ENCODE peak calls at places on chromosome 13, in nine cellular contexts. O, T, Y, M, B, I, U, Z and S are unnamed samples.

GRCh38 chr13:35157143-35157755 is 215.2 kb downstream of the NBEA start:
- DNase-seq in M (peak), O (no peak), Z (no peak), B (peak), Y (peak), U (no peak), I (no peak), T (no peak), S (no peak)

GRCh38 chr13:52454459-52454824 is 836 bp upstream of the CKAP2 start:
- DNase-seq in Y (no peak), M (peak), Z (no peak), O (no peak), T (no peak), U (no peak), B (no peak), I (no peak), S (no peak)

GRCh38 chr13:84925443-84925842 is 873.8 kb downstream of the SLITRK6 start:
- DNase-seq in U (no peak), I (no peak), T (no peak), Z (no peak), M (no peak), B (no peak), Y (no peak), O (no peak), S (peak)

GRCh38 chr13:21573920-21574712 is 29.9 kb downstream of the MICU2 start:
- DNase-seq in U (no peak), B (no peak), Y (no peak), T (no peak), M (no peak), O (no peak), Z (no peak), I (no peak), S (no peak)

GRCh38 chr13:38607136-38607535 is 79.7 kb upstream of the FREM2 start:
- DNase-seq in I (no peak), M (no peak), Y (no peak), B (no peak), O (no peak), T (no peak), U (no peak), Z (no peak), S (no peak)

GRCh38 chr13:110816500-110816899 is 98.4 kb downstream of the ANKRD10 start:
- DNase-seq in B (no peak), I (no peak), Y (no peak), T (no peak), Z (no peak), U (no peak), O (no peak), M (no peak), S (no peak)

GRCh38 chr13:113929628-113930615 is 44.0 kb downstream of the C13orf46 start:
- DNase-seq in M (peak), Y (no peak), B (no peak), T (peak), O (no peak), I (no peak), Z (peak), U (peak), S (no peak)

GRCh38 chr13:40974460-40975407 is 44.4 kb downstream of the ELF1 start:
- DNase-seq in B (peak), U (no peak), Y (peak), O (no peak), Z (no peak), M (peak), T (no peak), I (no peak), S (no peak)

GRCh38 chr13:57631607-57632275 is at the start of gene PCDH17:
- DNase-seq in B (no peak), Z (peak), I (peak), Y (no peak), O (peak), T (no peak), M (no peak), U (no peak), S (no peak)

GRCh38 chr13:85521586-85521985 is 277.6 kb downstream of the SLITRK6 start:
- DNase-seq in I (no peak), M (no peak), Y (no peak), T (no peak), B (no peak), Z (no peak), O (no peak), U (no peak), S (no peak)

GRCh38 chr13:32969516-32969941 is 46.7 kb upstream of the KL start:
- DNase-seq in Z (no peak), T (no peak), B (no peak), M (no peak), Y (no peak), I (no peak), O (no peak), U (no peak), S (no peak)

GRCh38 chr13:110790371-110790770 is 76.9 kb downstream of the ING1 start:
- DNase-seq in Y (no peak), T (no peak), Z (no peak), M (no peak), B (no peak), O (no peak), U (no peak), I (no peak), S (no peak)

GRCh38 chr13:27036236-27036981 is 135.2 kb downstream of the USP12 start:
- DNase-seq in I (no peak), M (no peak), U (no peak), B (peak), O (no peak), Z (no peak), T (no peak), Y (no peak), S (no peak)

GRCh38 chr13:110438211-110438610 is 123.3 kb downstream of the RAB20 start:
- DNase-seq in I (peak), Z (no peak), Y (peak), O (no peak), M (no peak), T (no peak), B (no peak), U (no peak), S (no peak)

GRCh38 chr13:42786696-42787095 is 5.3 kb downstream of the FAM216B start:
- DNase-seq in M (no peak), Y (no peak), Z (no peak), T (no peak), U (no peak), O (no peak), B (no peak), I (no peak), S (no peak)

GRCh38 chr13:48437381-48437780 is 24.5 kb upstream of the LPAR6 start:
- DNase-seq in Y (no peak), I (no peak), M (no peak), O (peak), T (peak), U (peak), B (no peak), Z (peak), S (no peak)

GRCh38 chr13:105663182-105663581 is 872.3 kb downstream of the EFNB2 start:
- DNase-seq in U (no peak), B (no peak), I (no peak), M (no peak), O (no peak), Z (no peak), T (no peak), Y (no peak), S (no peak)

DNA sequence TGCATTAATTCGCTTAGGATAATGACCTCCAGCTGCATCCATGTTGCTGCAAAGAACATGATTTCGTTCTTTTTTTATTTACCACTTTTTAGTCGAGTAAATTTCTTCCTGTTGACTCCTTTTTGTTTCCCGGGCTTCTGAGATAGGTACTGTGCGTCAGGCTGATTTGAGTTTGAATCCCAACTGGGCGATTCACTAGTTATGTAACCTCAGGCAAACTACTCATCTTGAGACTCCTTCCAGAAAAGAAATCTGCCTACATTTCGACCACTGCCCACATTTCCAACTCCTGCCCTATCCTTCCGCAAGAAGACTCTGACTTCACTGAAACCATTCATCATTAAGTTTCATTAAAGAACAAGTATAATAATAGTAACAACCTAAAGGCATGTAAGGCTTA is 8.2 kb downstream of the SCEL start:
- DNase-seq in Z (no peak), I (no peak), T (no peak), Y (no peak), B (no peak), O (no peak), M (no peak), U (no peak), S (no peak)
- TF ChIP-seq POLR2A in Z (no peak), I (no peak), T (no peak), Y (no peak), B (no peak), O (no peak), M (no peak), U (no peak), S (no peak)

GRCh38 chr13:98520674-98521449 is 56.0 kb downstream of the STK24 start:
- DNase-seq in M (no peak), B (no peak), T (no peak), I (no peak), Y (no peak), U (no peak), Z (no peak), O (no peak), S (no peak)

GRCh38 chr13:98523455-98524102 is 53.3 kb downstream of the STK24 start:
- DNase-seq in T (no peak), U (no peak), O (no peak), M (no peak), I (no peak), B (no peak), Y (no peak), Z (no peak), S (no peak)

GRCh38 chr13:98519976-98520375 is 56.9 kb downstream of the STK24 start:
- DNase-seq in Z (no peak), Y (no peak), O (no peak), T (no peak), I (no peak), U (no peak), M (no peak), B (no peak), S (no peak)

GRCh38 chr13:98521876-98522275 is 55.0 kb downstream of the STK24 start:
- DNase-seq in T (no peak), O (no peak), U (no peak), Y (no peak), Z (no peak), B (no peak), I (no peak), M (no peak), S (no peak)

GRCh38 chr13:98521461-98521860 is 55.4 kb downstream of the STK24 start:
- DNase-seq in B (no peak), Z (no peak), O (no peak), I (no peak), T (no peak), M (no peak), Y (no peak), U (no peak), S (no peak)
- TF ChIP-seq POLR2A in B (no peak), Z (no peak), O (no peak), I (no peak), T (no peak), M (no peak), Y (no peak), U (no peak), S (no peak)

DNA sequence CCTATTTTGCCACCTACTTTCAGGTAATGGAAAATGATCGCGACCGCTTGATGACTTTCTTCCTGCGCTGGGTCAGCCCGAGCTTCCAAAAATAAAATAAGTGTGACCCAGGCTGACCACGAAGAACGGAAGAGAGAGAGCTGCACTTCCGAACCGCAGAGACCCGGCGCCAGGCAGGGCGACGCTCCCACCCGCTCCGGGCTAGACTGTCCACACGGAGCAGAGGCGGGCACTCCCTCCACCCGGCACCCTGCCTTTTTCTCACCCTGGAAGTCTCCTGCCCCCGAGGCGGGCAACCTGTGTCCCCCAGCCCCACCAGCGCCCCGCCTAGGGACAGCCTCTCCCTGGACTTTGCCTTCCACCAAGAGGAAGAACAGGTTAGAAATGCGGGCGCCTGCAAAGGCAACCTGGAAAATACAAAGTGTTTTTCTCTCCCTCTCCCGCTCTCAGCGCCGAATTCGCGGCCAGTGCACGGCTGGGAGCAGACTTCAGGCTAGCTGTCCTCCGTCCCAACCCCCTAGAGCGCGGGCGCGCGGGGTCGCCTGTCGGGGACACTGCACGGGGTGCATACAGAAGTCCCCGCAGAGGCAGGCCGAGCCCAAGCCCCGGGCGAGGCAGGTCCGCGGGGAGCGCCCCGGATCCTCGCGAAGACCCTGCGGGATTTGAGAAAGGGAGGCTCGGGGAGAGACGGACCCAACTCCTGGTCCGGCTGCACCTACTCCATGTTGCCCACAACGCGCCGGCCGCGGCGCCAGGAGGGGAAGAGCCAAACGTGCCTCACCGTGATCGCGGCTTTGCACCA is 884 bp downstream of the SPRY2 start:
- DNase-seq in Y (peak), I (peak), T (no peak), U (peak), M (peak), Z (peak), O (peak), B (no peak), S (peak)
- TF ChIP-seq POLR2A in Y (no peak), I (no peak), T (no peak), U (no peak), M (peak), Z (no peak), O (peak), B (no peak), S (peak)

DNA sequence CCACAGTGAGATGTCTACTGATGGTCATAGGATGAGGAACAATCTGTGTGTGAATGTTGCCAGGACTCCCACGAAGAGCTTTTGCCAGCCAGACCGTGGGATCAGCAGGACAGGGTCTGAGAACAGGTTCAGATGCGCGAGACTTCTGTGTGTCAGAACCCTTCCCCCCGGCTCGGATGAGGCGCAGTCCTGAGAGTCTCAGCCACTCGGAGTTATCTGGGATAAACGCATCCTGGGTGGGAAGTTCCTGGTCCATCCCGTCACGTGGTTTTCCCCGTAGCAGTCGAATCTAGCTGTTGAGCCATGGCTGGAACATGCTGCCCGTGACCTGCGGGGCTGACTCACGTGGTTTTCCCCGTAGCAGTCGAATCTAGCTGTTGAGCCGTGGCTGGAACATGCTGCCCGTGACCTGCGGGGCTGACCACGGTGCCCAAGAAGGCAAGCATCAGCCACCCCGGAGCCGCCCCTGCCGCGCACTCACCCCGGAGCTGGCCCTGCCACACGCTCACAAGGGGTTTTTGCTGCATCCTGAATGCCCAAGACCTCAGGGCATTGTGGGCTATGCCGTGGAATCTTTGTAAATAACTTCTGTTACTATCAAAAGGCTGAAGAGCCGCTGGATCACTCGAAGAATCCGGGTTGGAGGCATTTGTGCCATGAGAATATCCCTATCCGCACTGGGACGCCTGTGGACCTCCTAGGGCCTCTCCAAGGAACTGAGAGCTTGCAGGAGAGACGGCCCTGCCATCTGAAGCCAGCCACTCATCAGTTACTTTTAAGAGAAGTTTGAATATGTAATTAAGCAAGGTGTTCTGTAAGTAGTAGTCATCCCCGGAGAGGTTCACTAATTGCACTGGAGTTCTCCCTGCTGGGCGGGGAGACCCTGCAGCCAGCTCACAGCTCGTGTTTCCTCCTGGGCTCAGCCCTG is 130.7 kb upstream of the MCF2L start:
- DNase-seq in U (no peak), B (no peak), I (no peak), Y (no peak), T (no peak), O (no peak), Z (no peak), M (peak), S (no peak)
- TF ChIP-seq POLR2A in U (no peak), B (no peak), I (no peak), Y (no peak), T (no peak), O (no peak), Z (no peak), M (no peak), S (no peak)

GRCh38 chr13:28100149-28101121 is at the start of gene FLT3:
- DNase-seq in Z (peak), B (peak), M (peak), O (peak), U (no peak), T (no peak), Y (peak), I (peak), S (no peak)
- TF ChIP-seq POLR2A in Z (no peak), B (no peak), M (no peak), O (no peak), U (no peak), T (no peak), Y (no peak), I (peak), S (no peak)

GRCh38 chr13:50909605-50910482 is at the start of gene RNASEH2B:
- DNase-seq in U (peak), O (peak), Y (peak), T (peak), I (peak), M (peak), B (peak), Z (peak), S (peak)
- TF ChIP-seq POLR2A in U (peak), O (peak), Y (peak), T (no peak), I (peak), M (peak), B (no peak), Z (no peak), S (peak)

GRCh38 chr13:45536224-45536623 is 71.5 kb downstream of the COG3 start:
- DNase-seq in Y (no peak), T (no peak), I (no peak), O (no peak), U (no peak), M (no peak), Z (no peak), B (no peak), S (no peak)

GRCh38 chr13:45537506-45537905 is 72.8 kb downstream of the COG3 start:
- DNase-seq in U (no peak), M (no peak), T (no peak), Y (no peak), O (no peak), I (no peak), B (no peak), Z (no peak), S (no peak)

GRCh38 chr13:45540864-45541263 is 74.7 kb downstream of the ERICH6B start:
- DNase-seq in Y (no peak), M (no peak), T (no peak), I (no peak), U (no peak), O (no peak), Z (no peak), B (no peak), S (no peak)

GRCh38 chr13:45540195-45540594 is 75.3 kb downstream of the ERICH6B start:
- DNase-seq in Z (no peak), M (no peak), I (peak), B (no peak), U (no peak), O (no peak), Y (no peak), T (no peak), S (no peak)

DNA sequence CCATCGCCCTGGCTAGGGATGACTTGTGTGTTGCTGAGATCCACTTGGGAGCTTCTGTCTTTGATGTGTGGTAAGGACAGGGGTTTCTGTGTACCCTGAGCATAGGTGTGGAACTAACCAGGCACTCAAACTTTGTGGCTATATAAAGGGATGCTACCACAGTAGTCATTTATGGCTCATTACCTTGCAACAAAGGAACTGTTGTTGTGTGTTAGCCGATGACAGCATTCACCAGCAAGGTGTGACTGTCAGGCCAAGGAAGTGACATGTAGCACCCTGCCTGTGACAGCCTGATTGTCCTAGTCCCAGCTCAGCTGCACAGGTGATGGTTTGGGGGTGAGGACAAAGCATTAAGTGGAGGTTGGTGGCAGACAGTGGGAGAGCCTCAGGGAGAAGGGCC is 73.6 kb downstream of the COG3 start:
- DNase-seq in M (no peak), I (no peak), O (no peak), Z (no peak), U (no peak), Y (no peak), B (peak), T (no peak), S (no peak)
- TF ChIP-seq POLR2A in M (no peak), I (no peak), O (no peak), Z (no peak), U (no peak), Y (no peak), B (no peak), T (no peak), S (no peak)

GRCh38 chr13:30844548-30845296 is 61.3 kb upstream of the MEDAG start:
- DNase-seq in I (no peak), M (no peak), O (no peak), Z (no peak), B (no peak), U (no peak), T (no peak), Y (no peak), S (no peak)

GRCh38 chr13:30841161-30841560 is 64.9 kb upstream of the MEDAG start:
- DNase-seq in B (no peak), I (no peak), O (no peak), M (no peak), Y (no peak), Z (no peak), U (no peak), T (no peak), S (no peak)

GRCh38 chr13:30837227-30838159 is 68.6 kb upstream of the MEDAG start:
- DNase-seq in Z (no peak), I (no peak), U (no peak), M (no peak), O (no peak), B (no peak), Y (no peak), T (no peak), S (no peak)

GRCh38 chr13:30843548-30843947 is 62.5 kb upstream of the MEDAG start:
- DNase-seq in B (no peak), Z (no peak), Y (no peak), T (no peak), I (no peak), O (no peak), M (no peak), U (no peak), S (no peak)

DNA sequence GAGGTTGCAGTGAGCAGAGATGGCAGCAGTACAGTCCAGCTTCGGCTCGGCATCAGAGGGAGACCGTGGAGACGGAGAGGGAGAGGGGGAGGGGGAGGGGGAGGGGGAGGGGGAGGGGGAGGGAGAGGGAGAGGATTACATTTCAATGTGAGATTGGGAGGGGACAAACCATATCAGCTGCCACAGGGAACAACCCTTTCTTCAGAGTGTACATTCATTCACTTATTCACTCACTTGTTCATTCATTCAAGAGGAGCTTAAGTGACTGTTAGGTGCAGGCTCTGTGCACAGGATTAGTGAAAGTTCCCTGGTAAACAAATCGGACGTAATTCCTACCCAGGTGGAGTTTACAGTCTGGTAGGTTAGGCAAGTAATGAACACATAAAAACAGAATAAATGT is 65.6 kb upstream of the MEDAG start:
- DNase-seq in U (no peak), B (no peak), T (no peak), M (no peak), O (no peak), Z (no peak), Y (no peak), I (no peak), S (no peak)
- TF ChIP-seq POLR2A in U (no peak), B (no peak), T (no peak), M (no peak), O (no peak), Z (no peak), Y (no peak), I (no peak), S (no peak)

GRCh38 chr13:60396008-60396782 is 825 bp upstream of the TDRD3 start:
- DNase-seq in I (peak), B (peak), Z (peak), O (peak), Y (peak), U (peak), M (peak), T (peak), S (peak)
- TF ChIP-seq POLR2A in I (peak), B (peak), Z (peak), O (peak), Y (peak), U (peak), M (peak), T (peak), S (peak)